ENCODE peak calls at places on chromosomes 13 and 19, in seven cellular contexts. F is AG10803, N is upper lobe of right lung, B is Peyer's patch, C is neural crest cell, S is Calu3, A is endothelial cell. K is an unnamed sample.

GRCh38 chr13:57925250-57925649 is 293.7 kb downstream of the PCDH17 start:
- DNase-seq in F (no peak), N (no peak), B (no peak), C (no peak), S (no peak), A (no peak), K (no peak)

GRCh38 chr19:50896591-50897190 is 14.5 kb downstream of the KLK4 start:
- DNase-seq in F (peak), N (no peak), B (no peak), C (no peak), S (peak), A (no peak), K (no peak)

GRCh38 chr19:3851254-3852176 is 17.3 kb downstream of the ZFR2 start:
- DNase-seq in F (no peak), N (no peak), B (no peak), C (no peak), S (peak), A (no peak), K (no peak)

GRCh38 chr19:48608798-48609263 is 2.3 kb downstream of the SPACA4 start:
- DNase-seq in F (peak), N (no peak), B (peak), C (no peak), S (peak), A (peak), K (peak)

GRCh38 chr13:39144941-39145533 is 106.8 kb downstream of the NHLRC3 start:
- DNase-seq in F (peak), N (no peak), B (no peak), C (peak), S (peak), A (peak), K (peak)

GRCh38 chr13:44132710-44133109 is 240.9 kb upstream of the SERP2 start:
- DNase-seq in F (peak), N (peak), B (no peak), C (no peak), S (peak), A (no peak), K (no peak)

GRCh38 chr19:33301011-33301899 is 1.1 kb downstream of the CEBPA start:
- DNase-seq in F (peak), N (no peak), B (peak), C (no peak), S (no peak), A (peak), K (peak)

GRCh38 chr19:13850910-13851753 is 25.8 kb upstream of the NANOS3 start:
- DNase-seq in F (peak), N (peak), B (peak), C (no peak), S (peak), A (no peak), K (no peak)

GRCh38 chr19:51366999-51367564 is 894 bp upstream of the ETFB start:
- DNase-seq in F (no peak), N (peak), B (no peak), C (no peak), S (peak), A (no peak), K (peak)

GRCh38 chr13:28316129-28316528 is 177.8 kb downstream of the PAN3 start:
- DNase-seq in F (no peak), N (no peak), B (no peak), C (no peak), S (no peak), A (no peak), K (no peak)

GRCh38 chr13:21242236-21242635 is 65.8 kb downstream of the MRPL57 start:
- DNase-seq in F (no peak), N (no peak), B (no peak), C (peak), S (no peak), A (peak), K (peak)

GRCh38 chr13:110716235-110716505 is 2.7 kb downstream of the ING1 start:
- DNase-seq in F (no peak), N (no peak), B (peak), C (no peak), S (no peak), A (no peak), K (peak)

GRCh38 chr13:110715395-110716234 is 2.1 kb downstream of the ING1 start:
- DNase-seq in F (peak), N (peak), B (peak), C (peak), S (peak), A (peak), K (peak)

GRCh38 chr13:110713642-110713952 is at the start of gene ING1:
- DNase-seq in F (no peak), N (no peak), B (no peak), C (no peak), S (no peak), A (no peak), K (no peak)

GRCh38 chr13:110713981-110714797 is 689 bp downstream of the ING1 start:
- DNase-seq in F (no peak), N (peak), B (peak), C (peak), S (no peak), A (peak), K (peak)

DNA sequence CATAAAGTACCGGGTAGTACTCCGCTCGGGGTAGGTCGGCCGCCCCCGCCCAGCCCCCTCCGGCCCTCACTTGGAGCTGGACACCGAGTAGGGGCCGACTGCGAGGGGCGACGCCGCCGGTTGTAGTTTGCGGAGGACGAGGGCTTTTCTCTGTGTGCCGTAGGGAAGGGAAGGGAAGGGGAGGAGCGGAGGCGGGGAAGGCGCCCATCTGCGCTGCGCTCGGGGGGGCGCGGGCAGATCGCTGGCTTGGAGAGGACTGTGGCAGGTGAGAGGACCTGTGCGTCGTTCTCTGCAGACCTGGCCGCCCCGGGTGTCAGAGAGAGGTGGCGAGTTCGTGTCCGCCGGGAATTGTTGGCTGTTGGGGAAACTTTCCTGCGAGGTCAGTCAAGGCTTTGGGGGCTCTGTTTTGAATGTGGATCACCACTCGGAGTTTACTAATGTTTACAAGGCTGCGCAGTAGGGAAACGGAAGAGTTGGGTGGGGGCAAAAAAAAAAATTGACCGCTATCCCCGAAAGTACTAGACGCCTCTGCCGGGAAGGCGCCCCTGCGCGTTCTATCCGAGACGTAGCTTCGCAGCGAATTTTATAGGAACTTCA is 1.4 kb downstream of the ING1 start:
- DNase-seq in F (no peak), N (peak), B (peak), C (peak), S (no peak), A (peak), K (peak)
- TF ChIP-seq CTCF in F (no peak), N (no peak), B (no peak), C (no peak), S (no peak), A (no peak), K (no peak)

GRCh38 chr19:30160426-30160825 is 211.8 kb upstream of the ZNF536 start:
- DNase-seq in F (no peak), N (no peak), B (no peak), C (no peak), S (no peak), A (no peak), K (no peak)
- TF ChIP-seq CTCF in F (no peak), N (no peak), B (no peak), C (no peak), S (no peak), A (no peak), K (no peak)

GRCh38 chr13:73662833-73663232 is 471.4 kb downstream of the KLF12 start:
- DNase-seq in F (no peak), N (no peak), B (no peak), C (no peak), S (no peak), A (no peak), K (no peak)
- TF ChIP-seq CTCF in F (no peak), N (no peak), B (no peak), C (no peak), S (no peak), A (no peak), K (no peak)

GRCh38 chr13:91308299-91308698 is 39.2 kb upstream of the MIR17HG start:
- DNase-seq in F (no peak), N (no peak), B (no peak), C (no peak), S (no peak), A (no peak), K (no peak)
- TF ChIP-seq CTCF in F (no peak), N (peak), B (no peak), C (peak), S (no peak), A (no peak), K (no peak)

DNA sequence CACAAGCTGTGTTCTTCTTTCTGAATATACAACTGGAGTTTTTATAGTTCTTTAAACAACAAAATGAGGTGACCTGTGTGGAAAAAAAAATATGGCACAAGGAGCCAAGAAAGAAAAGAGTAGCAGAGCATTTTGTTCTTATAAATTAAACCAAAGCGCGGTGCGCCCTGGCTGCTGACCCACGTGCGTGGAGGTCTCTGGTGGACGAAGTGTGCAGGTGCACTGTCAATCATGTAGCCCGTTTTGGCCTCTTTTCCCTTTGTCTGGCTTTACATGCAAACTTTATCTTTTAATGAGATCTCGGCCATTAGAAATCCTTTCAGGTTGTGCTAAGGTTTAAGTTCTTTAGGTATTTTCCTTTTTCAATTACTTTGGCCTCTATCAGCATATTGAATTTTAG is 443.8 kb upstream of the SLC10A2 start:
- DNase-seq in F (no peak), N (no peak), B (no peak), C (no peak), S (no peak), A (no peak), K (peak)
- TF ChIP-seq CTCF in F (no peak), N (no peak), B (no peak), C (no peak), S (no peak), A (peak), K (peak)

GRCh38 chr19:54062643-54063042 is 1.1 kb downstream of the VSTM1 start:
- DNase-seq in F (no peak), N (peak), B (no peak), C (no peak), S (no peak), A (no peak), K (no peak)
- TF ChIP-seq CTCF in F (no peak), N (no peak), B (no peak), C (no peak), S (no peak), A (no peak), K (no peak)

GRCh38 chr13:64470751-64471150 is 2759.4 kb downstream of the PCDH9 start:
- DNase-seq in F (no peak), N (no peak), B (no peak), C (no peak), S (no peak), A (no peak), K (no peak)
- TF ChIP-seq CTCF in F (no peak), N (no peak), B (no peak), C (no peak), S (no peak), A (no peak), K (no peak)